ENCODE peak calls at places on chromosomes 11 and 22, in seven cellular contexts. E is NCI-H774; R is stimulated activated CD8-positive, alpha-beta memory T cell treated with anti-CD3 and anti-CD28 coated beads, Interleukin-2, amount 100 ng/mL, for 1 hour; G is activated effector memory CD4-positive, alpha-beta T cell treated with Interleukin-2 at 50 U/mL for 16 hours; D is upper lobe of right lung; M is AG20443; I is ovary. K is an unnamed sample.

GRCh38 chr11:34633990-34634725 is 13.3 kb downstream of the EHF start:
- DNase-seq in G (no peak), R (no peak), E (no peak), M (peak), D (no peak), I (no peak), K (peak)

GRCh38 chr11:6812391-6813005 is 13.0 kb upstream of the OR6A2 start:
- DNase-seq in D (no peak), E (peak), M (peak), I (no peak), G (no peak), R (peak), K (peak)

GRCh38 chr22:37608477-37609239 is at the start of gene GGA1:
- DNase-seq in D (peak), G (peak), E (peak), M (peak), R (peak), I (peak), K (peak)

GRCh38 chr11:88484873-88485621 is 147.5 kb upstream of the CTSC start:
- DNase-seq in D (no peak), M (peak), E (no peak), I (no peak), G (no peak), R (no peak), K (no peak)

GRCh38 chr11:26230021-26230420 is 101.9 kb upstream of the ANO3 start:
- DNase-seq in D (no peak), G (no peak), E (no peak), R (no peak), I (no peak), M (no peak), K (no peak)

GRCh38 chr11:122778148-122778547 is 60.2 kb upstream of the CRTAM start:
- DNase-seq in G (no peak), R (no peak), M (no peak), D (no peak), I (no peak), E (no peak), K (no peak)

GRCh38 chr22:49992921-49993648 is 19.5 kb downstream of the IL17REL start:
- DNase-seq in D (peak), I (no peak), G (peak), E (no peak), M (peak), R (peak), K (no peak)

GRCh38 chr11:62976109-62976508 is 8.7 kb downstream of the SLC22A6 start:
- DNase-seq in E (no peak), G (no peak), D (no peak), I (no peak), M (no peak), R (no peak), K (no peak)

GRCh38 chr11:122703541-122704272 is 48.2 kb downstream of the UBASH3B start:
- DNase-seq in I (no peak), M (no peak), D (no peak), G (no peak), E (no peak), R (no peak), K (no peak)

GRCh38 chr11:120205596-120206161 is 5.2 kb upstream of the OAF start:
- DNase-seq in M (peak), E (no peak), I (no peak), D (no peak), R (no peak), G (no peak), K (no peak)

GRCh38 chr11:70498171-70498571 is 99.8 kb downstream of the CTTN start:
- DNase-seq in R (no peak), M (no peak), D (peak), E (no peak), G (no peak), I (peak), K (no peak)

GRCh38 chr11:100800202-100800601 is 113.1 kb downstream of the ARHGAP42 start:
- DNase-seq in M (no peak), E (no peak), R (no peak), I (no peak), G (no peak), D (no peak), K (no peak)

GRCh38 chr11:45332486-45332934 is 46.4 kb upstream of the SYT13 start:
- DNase-seq in I (peak), E (peak), G (peak), D (no peak), M (peak), R (no peak), K (peak)

GRCh38 chr11:17568944-17569343 is 21.9 kb downstream of the OTOG start:
- DNase-seq in G (no peak), E (no peak), D (no peak), M (no peak), I (no peak), R (no peak), K (no peak)

GRCh38 chr22:35312198-35313059 is 12.7 kb downstream of the TOM1 start:
- DNase-seq in G (no peak), M (peak), E (peak), D (peak), R (no peak), I (no peak), K (no peak)

GRCh38 chr22:30408388-30409101 is 11.7 kb downstream of the SEC14L2 start:
- DNase-seq in D (no peak), M (peak), G (no peak), I (no peak), R (no peak), E (no peak), K (no peak)

GRCh38 chr11:34464591-34465036 is 25.9 kb downstream of the CAT start:
- DNase-seq in M (no peak), G (no peak), I (no peak), D (no peak), E (no peak), R (no peak), K (no peak)

GRCh38 chr11:19853901-19854300 is 141.3 kb downstream of the NAV2 start:
- DNase-seq in D (no peak), G (no peak), M (no peak), I (no peak), E (no peak), R (no peak), K (no peak)

GRCh38 chr11:20493340-20493739 is 105.8 kb downstream of the PRMT3 start:
- DNase-seq in M (no peak), I (no peak), D (no peak), G (no peak), E (no peak), R (no peak), K (no peak)

GRCh38 chr11:48080301-48080861 is 100.0 kb downstream of the PTPRJ start:
- DNase-seq in I (no peak), G (no peak), D (no peak), R (no peak), E (no peak), M (no peak), K (no peak)

GRCh38 chr11:45606514-45607024 is 58.9 kb downstream of the CHST1 start:
- DNase-seq in R (no peak), G (no peak), E (no peak), M (no peak), I (no peak), D (no peak), K (peak)

GRCh38 chr22:33851240-33851639 is 69.0 kb downstream of the LARGE1 start:
- DNase-seq in G (no peak), M (no peak), R (no peak), I (no peak), D (no peak), E (no peak), K (no peak)

K was measured in NCI-H748 treated with DMSO at 0.1 percent for 48 hours.